ENCODE peak calls at places on chromosomes 5 and 9, in nine cellular contexts. T, H, U, P, S, R, B, M and F are unnamed samples. For H3K27me3, the result is how much of the 10 kb centered on the place peaks cover.

GRCh38 chr5:128349044-128349629 is 188.9 kb downstream of the FBN2 start:
- DNase-seq in T (peak), H (peak), U (no peak), P (no peak), S (peak), R (no peak), B (no peak), M (no peak), F (no peak)

GRCh38 chr5:156406023-156406422 is 79.1 kb downstream of the SGCD start:
- DNase-seq in T (no peak), H (no peak), U (no peak), P (no peak), S (no peak), R (no peak), B (no peak), M (no peak), F (no peak)

GRCh38 chr5:179316961-179317360 is 28.3 kb downstream of the ADAMTS2 start:
- DNase-seq in T (peak), H (no peak), U (no peak), P (peak), S (no peak), R (no peak), B (no peak), M (no peak), F (no peak)

GRCh38 chr5:145680169-145680568 is 155.0 kb downstream of the PRELID2 start:
- DNase-seq in T (no peak), H (no peak), U (no peak), P (no peak), S (no peak), R (no peak), B (no peak), M (peak), F (no peak)

GRCh38 chr5:19042106-19042505 is 945.9 kb downstream of the CDH18 start:
- DNase-seq in T (no peak), H (no peak), U (no peak), P (no peak), S (no peak), R (no peak), B (no peak), M (no peak), F (no peak)

GRCh38 chr9:126671381-126671831 is 57.7 kb downstream of the LMX1B start:
- DNase-seq in T (no peak), H (no peak), U (no peak), P (no peak), S (no peak), R (no peak), B (no peak), M (no peak), F (peak)

GRCh38 chr9:95373069-95373681 is 55.7 kb upstream of the FANCC start:
- DNase-seq in T (no peak), H (no peak), U (no peak), P (no peak), S (no peak), R (no peak), B (no peak), M (no peak), F (no peak)

GRCh38 chr5:65299841-65300240 is 181.9 kb downstream of the ADAMTS6 start:
- DNase-seq in T (no peak), H (no peak), U (no peak), P (no peak), S (no peak), R (peak), B (no peak), M (no peak), F (no peak)

GRCh38 chr5:140833993-140834392 is at the start of gene PCDHA7:
- DNase-seq in T (no peak), H (no peak), U (no peak), P (no peak), S (no peak), R (no peak), B (no peak), M (no peak), F (no peak)
- H3K27me3 ChIP-seq in T (under half), H (half or more), U (under half), P (under half), S (under half), R (under half), B (under half), M (under half), F (under half)

GRCh38 chr9:124493794-124494479 is 13.3 kb downstream of the NR5A1 start:
- DNase-seq in T (no peak), H (no peak), U (no peak), P (no peak), S (no peak), R (no peak), B (no peak), M (no peak), F (no peak)

GRCh38 chr9:124492818-124493217 is 14.4 kb downstream of the NR5A1 start:
- DNase-seq in T (no peak), H (no peak), U (no peak), P (no peak), S (no peak), R (no peak), B (no peak), M (no peak), F (no peak)

GRCh38 chr9:124491049-124491975 is 15.9 kb downstream of the NR5A1 start:
- DNase-seq in T (no peak), H (no peak), U (no peak), P (no peak), S (no peak), R (no peak), B (no peak), M (no peak), F (no peak)

GRCh38 chr9:124495105-124496074 is 11.8 kb downstream of the NR5A1 start:
- DNase-seq in T (no peak), H (no peak), U (no peak), P (no peak), S (no peak), R (no peak), B (no peak), M (no peak), F (no peak)

DNA sequence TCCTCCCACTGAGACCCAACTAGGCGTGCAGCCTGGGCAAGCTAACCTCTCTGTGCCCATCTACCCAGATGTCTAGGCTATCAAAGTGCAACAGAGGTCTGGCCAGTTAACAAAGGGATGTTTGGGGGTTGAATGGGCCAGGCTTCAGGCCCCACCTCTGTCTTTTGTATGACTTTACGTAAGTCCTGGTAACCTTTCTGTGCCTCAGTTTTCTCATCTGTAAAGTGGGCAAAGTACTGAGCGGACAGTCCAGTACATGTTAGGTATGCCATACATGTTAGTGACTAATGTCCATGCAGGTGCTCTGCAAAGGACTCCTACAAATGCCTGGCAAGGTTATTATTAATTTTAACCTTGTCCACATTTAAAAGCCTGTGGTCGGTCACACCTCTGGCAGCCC is 14.0 kb downstream of the NR5A1 start:
- DNase-seq in T (no peak), H (no peak), U (no peak), P (no peak), S (no peak), R (no peak), B (no peak), M (no peak), F (no peak)
- H3K27me3 ChIP-seq in T (under half), H (under half), U (under half), P (under half), S (under half), R (half or more), B (under half), M (under half), F (under half)

GRCh38 chr9:34628656-34629491 is at the start of gene ARID3C:
- DNase-seq in T (no peak), H (no peak), U (no peak), P (no peak), S (peak), R (no peak), B (peak), M (peak), F (peak)
- H3K27me3 ChIP-seq in T (half or more), H (half or more), U (half or more), P (half or more), S (half or more), R (half or more), B (under half), M (half or more), F (under half)

GRCh38 chr9:81636280-81636653 is 53.1 kb downstream of the TLE1 start:
- DNase-seq in T (no peak), H (no peak), U (no peak), P (no peak), S (no peak), R (no peak), B (no peak), M (no peak), F (no peak)

GRCh38 chr9:81634437-81634836 is 54.9 kb downstream of the TLE1 start:
- DNase-seq in T (no peak), H (no peak), U (no peak), P (no peak), S (no peak), R (no peak), B (no peak), M (no peak), F (no peak)

GRCh38 chr9:81635526-81636279 is 53.6 kb downstream of the TLE1 start:
- DNase-seq in T (no peak), H (no peak), U (no peak), P (no peak), S (no peak), R (no peak), B (no peak), M (no peak), F (no peak)

GRCh38 chr9:81633952-81634421 is 55.4 kb downstream of the TLE1 start:
- DNase-seq in T (no peak), H (no peak), U (no peak), P (no peak), S (peak), R (no peak), B (no peak), M (no peak), F (no peak)

DNA sequence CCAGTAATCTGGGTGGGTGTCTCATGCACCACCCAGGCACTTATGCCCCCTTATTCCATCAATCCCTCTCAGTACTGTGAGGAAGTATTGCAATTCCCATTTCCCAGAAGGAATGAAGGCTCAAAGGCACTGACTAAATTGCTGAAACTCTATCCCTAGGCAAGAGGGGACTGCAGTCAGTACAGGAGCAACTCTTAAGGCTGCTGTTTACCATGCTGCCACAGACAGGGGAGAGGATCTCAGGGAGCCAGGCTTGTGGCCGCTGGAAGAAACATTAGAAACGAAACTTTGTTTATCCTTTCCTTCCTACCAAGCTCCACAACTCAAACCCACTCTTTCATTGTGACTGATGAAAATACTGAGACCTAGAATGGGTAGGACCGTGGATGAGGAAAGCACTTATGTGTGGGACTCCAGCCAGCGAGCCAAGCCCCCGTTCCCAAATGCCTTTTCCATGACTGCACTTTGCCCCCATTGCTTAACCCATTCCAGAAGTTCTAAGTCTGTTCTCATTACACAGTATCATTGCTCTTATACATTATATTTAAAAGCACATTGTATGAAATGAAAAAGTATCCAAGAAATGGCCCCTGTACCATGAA is 54.3 kb downstream of the TLE1 start:
- DNase-seq in T (no peak), H (no peak), U (no peak), P (no peak), S (no peak), R (no peak), B (no peak), M (no peak), F (no peak)
- H3K27me3 ChIP-seq in T (under half), H (under half), U (under half), P (under half), S (under half), R (under half), B (under half), M (under half), F (under half)

GRCh38 chr5:132814441-132815294 is 1.6 kb downstream of the SOWAHA start:
- DNase-seq in T (no peak), H (no peak), U (no peak), P (no peak), S (no peak), R (no peak), B (no peak), M (peak), F (peak)
- H3K27me3 ChIP-seq in T (under half), H (under half), U (under half), P (half or more), S (under half), R (under half), B (under half), M (under half), F (under half)